ENCODE peak calls at places on chromosomes 7 and 10, in six cellular contexts. C, F, Y, K, J and L are unnamed samples.

GRCh38 chr10:123149568-123150228 is 1.8 kb downstream of the HMX2 start:
- DNase-seq in C (no peak), F (no peak), Y (no peak), K (peak), J (no peak), L (no peak)

GRCh38 chr7:24477807-24478655 is 95.2 kb upstream of the PALS2 start:
- DNase-seq in C (no peak), F (peak), Y (no peak), K (no peak), J (peak), L (no peak)

GRCh38 chr7:103795112-103795511 is 194.3 kb downstream of the RELN start:
- DNase-seq in C (no peak), F (no peak), Y (no peak), K (no peak), J (no peak), L (no peak)

GRCh38 chr10:77357611-77358010 is 280.0 kb downstream of the KCNMA1 start:
- DNase-seq in C (no peak), F (no peak), Y (no peak), K (no peak), J (peak), L (no peak)

GRCh38 chr10:88926484-88927249 is 25.9 kb downstream of the ACTA2 start:
- DNase-seq in C (no peak), F (peak), Y (no peak), K (no peak), J (no peak), L (no peak)

GRCh38 chr7:494261-494687 is 25.4 kb downstream of the PDGFA start:
- DNase-seq in C (no peak), F (no peak), Y (no peak), K (no peak), J (no peak), L (no peak)

GRCh38 chr10:131310054-131310903 is 1.2 kb downstream of the TCERG1L start:
- DNase-seq in C (no peak), F (no peak), Y (no peak), K (no peak), J (no peak), L (no peak)

GRCh38 chr7:155787171-155787851 is 25.0 kb downstream of the SHH start:
- DNase-seq in C (no peak), F (no peak), Y (no peak), K (no peak), J (no peak), L (no peak)